ENCODE peak calls at places on chromosomes 13 and 19, in five cellular contexts. B is HFF-Myc, F is cardiac fibroblast, P is left ventricle myocardium inferior, E is thoracic aorta. W is an unnamed sample.

GRCh38 chr19:1315470-1316166 is 29.9 kb downstream of the EFNA2 start:
- DNase-seq in B (no peak), F (peak; percentile 59), P (peak; percentile 53), E (no peak), W (no peak)

GRCh38 chr13:109779876-109780516 is 6.4 kb downstream of the IRS2 start:
- DNase-seq in B (no peak), F (no peak), P (no peak), E (no peak), W (no peak)

GRCh38 chr13:113869263-113869662 is 5.4 kb upstream of the GAS6 start:
- DNase-seq in B (no peak), F (no peak), P (no peak), E (no peak), W (no peak)

GRCh38 chr13:33228645-33229445 is 56.7 kb downstream of the STARD13 start:
- DNase-seq in B (no peak), F (peak; percentile 63), P (no peak), E (no peak), W (no peak)

GRCh38 chr13:93771229-93771628 is 544.6 kb downstream of the GPC6 start:
- DNase-seq in B (no peak), F (no peak), P (no peak), E (no peak), W (no peak)

GRCh38 chr19:34835952-34836351 is 62.9 kb upstream of the ZNF599 start:
- DNase-seq in B (no peak), F (no peak), P (no peak), E (no peak), W (no peak)

GRCh38 chr13:55517312-55517711 is 1623.4 kb upstream of the PRR20A start:
- DNase-seq in B (no peak), F (no peak), P (no peak), E (no peak), W (no peak)

GRCh38 chr13:93559718-93560117 is 333.1 kb downstream of the GPC6 start:
- DNase-seq in B (peak; percentile 70), F (peak; percentile 61), P (no peak), E (no peak), W (no peak)

GRCh38 chr13:33303885-33304284 is 18.3 kb upstream of the STARD13 start:
- DNase-seq in B (no peak), F (peak; percentile 42), P (no peak), E (no peak), W (no peak)

GRCh38 chr13:101262306-101262705 is 154.0 kb downstream of the NALCN start:
- DNase-seq in B (no peak), F (no peak), P (no peak), E (no peak), W (no peak)

GRCh38 chr19:1489463-1489971 is 633 bp downstream of the PCSK4 start:
- DNase-seq in B (no peak), F (no peak), P (no peak), E (no peak), W (no peak)

GRCh38 chr13:74825949-74826246 is 656.1 kb downstream of the TBC1D4 start:
- DNase-seq in B (no peak), F (no peak), P (no peak), E (no peak), W (no peak)

GRCh38 chr19:39052243-39052746 is 19.9 kb upstream of the FBXO27 start:
- DNase-seq in B (no peak), F (peak; percentile 74), P (peak; percentile 30), E (peak; percentile 6), W (no peak)

GRCh38 chr19:38326591-38326990 is 6.9 kb downstream of the KCNK6 start:
- DNase-seq in B (no peak), F (no peak), P (no peak), E (no peak), W (no peak)

GRCh38 chr19:48274173-48274572 is 4.3 kb downstream of the ZNF114 start:
- DNase-seq in B (no peak), F (no peak), P (no peak), E (no peak), W (no peak)

GRCh38 chr19:35507561-35507960 is 5.9 kb downstream of the DMKN start:
- DNase-seq in B (no peak), F (no peak), P (no peak), E (no peak), W (no peak)

GRCh38 chr19:49271080-49271753 is 53.8 kb downstream of the SLC6A16 start:
- DNase-seq in B (no peak), F (no peak), P (no peak), E (no peak), W (no peak)

GRCh38 chr19:34505321-34506025 is 23.9 kb downstream of the WTIP start:
- DNase-seq in B (no peak), F (no peak), P (no peak), E (no peak), W (no peak)

GRCh38 chr13:72004975-72005374 is 138.0 kb upstream of the DACH1 start:
- DNase-seq in B (no peak), F (peak; percentile 6), P (no peak), E (no peak), W (no peak)

GRCh38 chr19:54105796-54106195 is 3.1 kb downstream of the NDUFA3 start:
- DNase-seq in B (no peak), F (no peak), P (no peak), E (no peak), W (no peak)

GRCh38 chr13:27918041-27918917 is 1.5 kb upstream of the PDX1 start:
- DNase-seq in B (no peak), F (no peak), P (no peak), E (no peak), W (no peak)

GRCh38 chr19:4987286-4987685 is 18.4 kb downstream of the KDM4B start:
- DNase-seq in B (no peak), F (no peak), P (no peak), E (no peak), W (no peak)

GRCh38 chr13:62209539-62209938 is 793.9 kb upstream of the PCDH20 start:
- DNase-seq in B (no peak), F (no peak), P (no peak), E (no peak), W (no peak)

GRCh38 chr13:72960541-72960940 is 98.3 kb upstream of the KLF5 start:
- DNase-seq in B (no peak), F (no peak), P (no peak), E (no peak), W (no peak)

GRCh38 chr19:5072115-5072514 is 103.2 kb downstream of the KDM4B start:
- DNase-seq in B (no peak), F (no peak), P (no peak), E (no peak), W (no peak)

GRCh38 chr19:18219911-18220631 is 6.2 kb downstream of the PDE4C start:
- DNase-seq in B (no peak), F (no peak), P (no peak), E (no peak), W (no peak)

GRCh38 chr19:18218600-18218999 is 7.6 kb downstream of the PDE4C start:
- DNase-seq in B (no peak), F (no peak), P (no peak), E (no peak), W (no peak)

GRCh38 chr19:18221815-18222725 is 4.2 kb downstream of the PDE4C start:
- DNase-seq in B (no peak), F (no peak), P (no peak), E (no peak), W (no peak)

GRCh38 chr19:18218159-18218558 is 8.1 kb downstream of the PDE4C start:
- DNase-seq in B (no peak), F (no peak), P (no peak), E (no peak), W (no peak)

DNA sequence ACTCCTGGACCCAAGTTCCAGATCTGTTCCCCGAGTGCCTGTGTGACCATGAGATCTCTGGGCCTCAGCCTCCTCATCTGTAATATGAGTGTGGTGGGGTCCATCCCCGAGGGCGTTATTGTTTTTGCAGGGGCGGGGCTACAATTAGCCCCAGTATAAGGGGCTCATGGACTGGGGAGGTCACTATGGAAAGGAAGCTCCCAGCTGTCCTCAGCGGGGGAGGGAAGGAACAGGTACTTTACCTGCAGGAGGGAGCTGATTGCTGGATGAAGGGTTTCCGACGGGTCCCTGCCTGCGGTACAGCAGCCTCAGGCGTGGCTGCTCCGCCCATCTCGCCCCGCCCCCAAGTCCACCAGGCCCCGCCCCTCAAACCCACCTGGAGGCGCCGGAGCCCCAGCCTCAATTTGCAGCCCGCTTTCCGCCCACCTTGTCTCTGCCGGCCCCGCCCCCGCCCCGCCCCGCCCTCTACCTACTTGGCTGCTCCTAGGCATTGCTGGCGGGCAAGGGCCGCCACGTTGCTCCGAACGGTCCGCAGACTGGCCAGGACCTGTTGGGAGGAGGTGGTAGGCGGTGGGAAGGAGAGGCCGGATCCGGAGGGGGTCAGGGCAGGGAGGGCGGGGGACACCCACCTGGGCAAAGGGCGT is 5.5 kb downstream of the PDE4C start:
- DNase-seq in B (no peak), F (no peak), P (no peak), E (no peak), W (no peak)
- H3K4me3 ChIP-seq in B (no peak overlapping the region), F (no peak overlapping the region), P (no peak overlapping the region), E (no peak overlapping the region), W (no peak overlapping the region)

DNA sequence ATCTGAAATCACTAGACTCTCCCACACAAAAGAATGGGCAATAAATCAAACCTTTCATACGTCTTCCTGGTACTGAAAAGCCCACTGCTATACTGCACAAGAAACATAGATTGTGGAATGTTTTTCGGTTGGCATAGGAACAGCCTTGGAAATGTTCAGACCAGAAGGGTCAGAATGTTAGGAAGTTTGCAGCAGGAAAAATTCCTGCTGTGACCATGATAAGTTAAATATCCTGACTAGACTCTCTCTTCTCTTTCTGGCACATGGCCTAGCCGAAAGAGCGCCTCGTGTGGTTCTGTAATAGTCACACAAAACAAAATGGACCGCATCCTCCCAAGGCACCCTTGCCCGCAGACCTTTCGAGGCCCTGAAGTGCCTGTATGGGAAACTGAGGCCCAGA is 427.2 kb downstream of the COG6 start:
- DNase-seq in B (no peak), F (peak; percentile 96), P (no peak), E (no peak), W (no peak)
- TF ChIP-seq CTCF in B (no peak), F (no peak), P (no peak), E (no peak), W (no peak)

GRCh38 chr13:111122056-111122455 is 6.9 kb downstream of the ARHGEF7 start:
- DNase-seq in B (no peak), F (no peak), P (no peak), E (no peak), W (no peak)
- H3K4me3 ChIP-seq in B (no peak overlapping the region), F (no peak overlapping the region), P (no peak overlapping the region), E (no peak overlapping the region), W (no peak overlapping the region)

GRCh38 chr19:8697671-8698432 is 743 bp downstream of the ACTL9 start:
- DNase-seq in B (no peak), F (no peak), P (no peak), E (no peak), W (no peak)
- TF ChIP-seq CTCF in B (no peak), F (no peak), P (no peak), E (no peak), W (no peak)

DNA sequence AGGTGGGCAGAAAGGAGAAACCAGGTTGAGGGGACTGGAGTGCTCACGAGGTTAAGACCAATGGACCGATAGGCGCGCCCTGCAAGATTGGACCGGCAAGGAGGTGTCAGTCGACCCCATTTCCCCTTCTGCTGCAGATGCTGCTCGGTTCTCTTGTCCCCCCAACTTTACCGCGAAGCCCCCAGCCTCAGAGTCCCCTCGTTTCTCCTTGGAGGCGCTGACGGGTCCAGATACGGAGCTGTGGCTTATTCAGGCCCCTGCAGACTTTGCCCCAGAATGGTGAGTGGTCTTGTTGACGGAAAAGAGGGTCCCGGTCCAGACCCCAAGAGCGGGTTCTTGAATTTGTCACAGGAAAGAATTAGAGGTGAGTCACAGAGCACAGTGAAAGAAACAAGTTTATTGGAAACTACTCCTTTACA is 522 bp downstream of the POLR1G start:
- DNase-seq in B (no peak), F (no peak), P (no peak), E (no peak), W (no peak)
- H3K4me3 ChIP-seq in B (peak overlapping the region; percentile 82), F (peak overlapping the region; percentile 93), P (peak overlapping the region; percentile 88), E (peak overlapping the region; percentile 88), W (peak overlapping the region; percentile 88)